ENCODE peak calls at places on chromosomes 4 and X, in six cellular contexts. M is SW 1271, A is M059J, P is SHP77, B is smooth muscle cell of the brain vasculature, V is WERI-Rb-1. G is an unnamed sample.
A peak's percentile ranks its signal among the peaks of the same experiment; 100 is the strongest.

GRCh38 chr4:89939994-89940393 is 45.3 kb downstream of the MMRN1 start:
- DNase-seq in M (no peak), A (no peak), P (peak; percentile 36), B (peak; percentile 50), V (no peak), G (peak; percentile 20)

GRCh38 chrX:13383907-13384306 is 64.1 kb upstream of the ATXN3L start:
- DNase-seq in M (no peak), A (no peak), P (no peak), B (no peak), V (no peak), G (no peak)

GRCh38 chrX:97322401-97322800 is 438.7 kb downstream of the RPA4 start:
- DNase-seq in M (no peak), A (peak; percentile 31), P (no peak), B (no peak), V (no peak), G (no peak)

GRCh38 chrX:17627026-17627425 is 110.3 kb upstream of the SCML1 start:
- DNase-seq in M (no peak), A (no peak), P (no peak), B (no peak), V (no peak), G (peak; percentile 24)

GRCh38 chr4:53362093-53362492 is 3.8 kb downstream of the SCFD2 start:
- DNase-seq in M (no peak), A (no peak), P (no peak), B (no peak), V (no peak), G (no peak)

GRCh38 chrX:131729295-131729694 is 185.4 kb downstream of the OR13H1 start:
- DNase-seq in M (no peak), A (no peak), P (no peak), B (peak; percentile 70), V (peak; percentile 92), G (peak; percentile 71)

GRCh38 chr4:102868153-102868781 is 525 bp upstream of the CISD2 start:
- DNase-seq in M (no peak), A (no peak), P (no peak), B (no peak), V (peak; percentile 18), G (no peak)

GRCh38 chr4:6064383-6064782 is 46.2 kb upstream of the C4orf50 start:
- DNase-seq in M (no peak), A (no peak), P (no peak), B (no peak), V (no peak), G (no peak)

GRCh38 chrX:132171881-132172280 is 44.1 kb upstream of the FRMD7 start:
- DNase-seq in M (no peak), A (no peak), P (no peak), B (no peak), V (no peak), G (no peak)

GRCh38 chr4:55247521-55247920 is 98.5 kb upstream of the SRD5A3 start:
- DNase-seq in M (no peak), A (no peak), P (no peak), B (no peak), V (no peak), G (peak; percentile 33)

GRCh38 chr4:1543561-1543960 is 137.3 kb upstream of the NKX1-1 start:
- DNase-seq in M (no peak), A (no peak), P (no peak), B (no peak), V (no peak), G (no peak)

GRCh38 chr4:64545593-64545992 is 136.3 kb upstream of the TECRL start:
- DNase-seq in M (no peak), A (no peak), P (no peak), B (no peak), V (no peak), G (no peak)

GRCh38 chr4:124727331-124727730 is 14.8 kb upstream of the ANKRD50 start:
- DNase-seq in M (no peak), A (no peak), P (no peak), B (no peak), V (no peak), G (no peak)

GRCh38 chr4:84734037-84734436 is 151.1 kb downstream of the CDS1 start:
- DNase-seq in M (no peak), A (no peak), P (no peak), B (no peak), V (no peak), G (no peak)